ENCODE peak calls at places on chromosomes 16 and 17, in eight cellular contexts. C is iPS-NIHi11; D is activated CD4-positive, alpha-beta T cell treated with anti-CD3 and anti-CD28 coated beads for 1 hour; N is stimulated activated CD8-positive, alpha-beta memory T cell treated with anti-CD3 and anti-CD28 coated beads, Interleukin-7, amount 100 ng/mL, for 1 hour; L is HT-29; V is T-helper 1 cell; T is hepatic stellate cell; H is NCI-H1436. S is an unnamed sample.

GRCh38 chr16:82859638-82860037 is 232.9 kb downstream of the CDH13 start:
- DNase-seq in C (no peak), D (no peak), N (no peak), L (no peak), V (no peak), T (no peak), H (no peak), S (no peak)

GRCh38 chr17:77185137-77185536 is 44.4 kb downstream of the SEC14L1 start:
- DNase-seq in C (no peak), D (no peak), N (no peak), L (no peak), V (no peak), T (no peak), H (no peak), S (no peak)

GRCh38 chr16:24781256-24781655 is 51.8 kb downstream of the TNRC6A start:
- DNase-seq in C (no peak), D (no peak), N (no peak), L (no peak), V (no peak), T (no peak), H (no peak), S (no peak)

GRCh38 chr16:54216268-54217187 is 70.1 kb downstream of the IRX3 start:
- DNase-seq in C (no peak), D (no peak), N (no peak), L (no peak), V (no peak), T (no peak), H (no peak), S (no peak)

GRCh38 chr16:48608871-48609452 is 1.0 kb downstream of the N4BP1 start:
- DNase-seq in C (no peak), D (no peak), N (no peak), L (no peak), V (no peak), T (no peak), H (no peak), S (no peak)

GRCh38 chr17:75785016-75785769 is 587 bp downstream of the UNK start:
- DNase-seq in C (peak), D (peak), N (no peak), L (peak), V (no peak), T (peak), H (peak), S (peak)

GRCh38 chr17:59331929-59332889 is 754 bp downstream of the YPEL2 start:
- DNase-seq in C (peak), D (peak), N (no peak), L (peak), V (peak), T (peak), H (peak), S (no peak)

GRCh38 chr16:73878616-73879015 is 418.0 kb upstream of the PSMD7 start:
- DNase-seq in C (peak), D (no peak), N (no peak), L (peak), V (no peak), T (peak), H (peak), S (no peak)

GRCh38 chr16:84786605-84787302 is 33.0 kb upstream of the CRISPLD2 start:
- DNase-seq in C (peak), D (no peak), N (no peak), L (no peak), V (no peak), T (no peak), H (no peak), S (no peak)

GRCh38 chr17:43468746-43469544 is 14.8 kb upstream of the DHX8 start:
- DNase-seq in C (no peak), D (no peak), N (no peak), L (no peak), V (no peak), T (peak), H (no peak), S (no peak)

GRCh38 chr16:25126820-25127232 is 15.3 kb downstream of the LCMT1 start:
- DNase-seq in C (peak), D (no peak), N (no peak), L (peak), V (no peak), T (peak), H (peak), S (no peak)

GRCh38 chr17:64448665-64449512 is at the start of gene MILR1:
- DNase-seq in C (no peak), D (no peak), N (no peak), L (peak), V (no peak), T (no peak), H (no peak), S (no peak)

GRCh38 chr17:13616031-13616430 is 14.3 kb upstream of the HS3ST3A1 start:
- DNase-seq in C (no peak), D (no peak), N (no peak), L (no peak), V (no peak), T (no peak), H (no peak), S (no peak)

GRCh38 chr17:81015135-81015534 is 19.8 kb upstream of the BAIAP2 start:
- DNase-seq in C (no peak), D (no peak), N (no peak), L (no peak), V (no peak), T (no peak), H (no peak), S (no peak)

GRCh38 chr17:68601565-68602266 is 549 bp upstream of the FAM20A start:
- DNase-seq in C (no peak), D (no peak), N (no peak), L (no peak), V (no peak), T (no peak), H (no peak), S (no peak)

GRCh38 chr17:70642059-70642458 is 472.7 kb downstream of the KCNJ2 start:
- DNase-seq in C (no peak), D (no peak), N (no peak), L (peak), V (no peak), T (no peak), H (no peak), S (no peak)

GRCh38 chr16:23920899-23921298 is 85.1 kb downstream of the PRKCB start:
- DNase-seq in C (no peak), D (no peak), N (no peak), L (no peak), V (no peak), T (no peak), H (no peak), S (no peak)

GRCh38 chr16:11396241-11397048 is 51.2 kb downstream of the RMI2 start:
- DNase-seq in C (peak), D (peak), N (peak), L (peak), V (no peak), T (peak), H (peak), S (peak)

GRCh38 chr17:75262112-75262606 is 480 bp downstream of the MRPS7 start:
- DNase-seq in C (no peak), D (no peak), N (no peak), L (peak), V (no peak), T (no peak), H (no peak), S (no peak)

GRCh38 chr17:49450181-49450580 is 35.5 kb upstream of the PHB1 start:
- DNase-seq in C (no peak), D (no peak), N (no peak), L (no peak), V (no peak), T (no peak), H (no peak), S (no peak)

GRCh38 chr16:14423344-14423743 is 206.7 kb downstream of the PARN start:
- DNase-seq in C (no peak), D (no peak), N (no peak), L (no peak), V (no peak), T (no peak), H (no peak), S (no peak)

GRCh38 chr17:47087093-47087492 is 102.0 kb downstream of the CDC27 start:
- DNase-seq in C (no peak), D (no peak), N (no peak), L (no peak), V (no peak), T (no peak), H (no peak), S (no peak)

GRCh38 chr17:3197219-3197618 is at the start of gene OR1A2:
- DNase-seq in C (no peak), D (no peak), N (no peak), L (no peak), V (no peak), T (no peak), H (no peak), S (no peak)

GRCh38 chr17:44376124-44376523 is 12.5 kb upstream of the FAM171A2 start:
- DNase-seq in C (peak), D (no peak), N (no peak), L (no peak), V (no peak), T (peak), H (no peak), S (no peak)

GRCh38 chr17:79779088-79779529 is 1.2 kb downstream of the CBX2 start:
- DNase-seq in C (no peak), D (no peak), N (no peak), L (no peak), V (no peak), T (no peak), H (no peak), S (no peak)

GRCh38 chr16:77971306-77972131 is 50.8 kb upstream of the CLEC3A start:
- DNase-seq in C (peak), D (peak), N (peak), L (peak), V (peak), T (peak), H (peak), S (peak)

GRCh38 chr17:42548070-42548837 is 4.5 kb upstream of the HSD17B1 start:
- DNase-seq in C (peak), D (peak), N (peak), L (peak), V (peak), T (no peak), H (peak), S (peak)

GRCh38 chr17:4988168-4988567 is 693 bp upstream of the CAMTA2 start:
- DNase-seq in C (no peak), D (no peak), N (no peak), L (no peak), V (no peak), T (peak), H (peak), S (no peak)

GRCh38 chr17:77796201-77796860 is 162.2 kb upstream of the TNRC6C start:
- DNase-seq in C (no peak), D (no peak), N (no peak), L (no peak), V (no peak), T (no peak), H (no peak), S (no peak)

S was measured in T follicular helper cell.